ENCODE peak calls at places on chromosomes 12 and 14, in four cellular contexts. E is uterus, G is testis, D is heart left ventricle. Q is an unnamed sample. For H3K36me3, the result is how much of the 10 kb centered on the place peaks cover.

GRCh38 chr14:66610154-66610563 is 102.2 kb downstream of the GPHN start:
- DNase-seq in E (no peak), D (no peak), G (no peak), Q (no peak)

GRCh38 chr14:24426150-24426911 is 3.1 kb downstream of the CBLN3 start:
- DNase-seq in G (no peak), D (no peak), E (no peak), Q (no peak)

GRCh38 chr14:50040905-50041465 is 75.4 kb downstream of the VCPKMT start:
- DNase-seq in D (no peak), E (no peak), G (no peak), Q (no peak)

GRCh38 chr14:100303925-100304324 is 2.3 kb downstream of the SLC25A29 start:
- DNase-seq in E (no peak), G (no peak), D (no peak), Q (no peak)

GRCh38 chr12:94092516-94093241 is 55.7 kb upstream of the PLXNC1 start:
- DNase-seq in G (no peak), E (peak), D (no peak), Q (no peak)

GRCh38 chr14:28867571-28867970 is 101.0 kb downstream of the FOXG1 start:
- DNase-seq in D (no peak), E (no peak), G (no peak), Q (no peak)

GRCh38 chr12:106760184-106760531 is 14.3 kb upstream of the RIC8B start:
- DNase-seq in D (no peak), G (no peak), E (no peak), Q (no peak)

GRCh38 chr14:61866932-61867920 is 105.0 kb downstream of the SNAPC1 start:
- DNase-seq in G (no peak), D (no peak), E (no peak), Q (no peak)

GRCh38 chr12:93670104-93670503 is 7.1 kb upstream of the CRADD start:
- DNase-seq in G (no peak), E (no peak), D (no peak), Q (no peak)

GRCh38 chr14:95313707-95314106 is 6.0 kb downstream of the CLMN start:
- DNase-seq in D (peak), E (peak), G (peak), Q (peak)

GRCh38 chr12:109775172-109775881 is 57.9 kb downstream of the TRPV4 start:
- DNase-seq in E (peak), D (peak), G (peak), Q (peak)

GRCh38 chr14:40983604-40984003 is 623.1 kb upstream of the LRFN5 start:
- DNase-seq in G (no peak), E (no peak), D (no peak), Q (no peak)

GRCh38 chr12:57461904-57462306 is 2.3 kb downstream of the GLI1 start:
- DNase-seq in D (peak), G (no peak), E (no peak), Q (peak)

GRCh38 chr14:32319368-32320049 is 9.6 kb upstream of the AKAP6 start:
- DNase-seq in D (no peak), E (no peak), G (no peak), Q (no peak)

GRCh38 chr12:21797539-21797938 is 23.0 kb upstream of the KCNJ8 start:
- DNase-seq in D (no peak), E (no peak), G (no peak), Q (no peak)

GRCh38 chr12:117377758-117378157 is 16.3 kb upstream of the NOS1 start:
- DNase-seq in E (no peak), G (peak), D (no peak), Q (no peak)

GRCh38 chr12:115233891-115234543 is 550.0 kb upstream of the TBX3 start:
- DNase-seq in G (no peak), E (no peak), D (no peak), Q (no peak)

GRCh38 chr12:92003701-92004100 is 141.9 kb downstream of the BTG1 start:
- DNase-seq in G (no peak), D (no peak), E (no peak), Q (no peak)

GRCh38 chr12:49626169-49626835 is 2.9 kb downstream of the PRPF40B start:
- DNase-seq in G (no peak), D (no peak), E (no peak), Q (no peak)

GRCh38 chr14:83638725-83639124 is 1891.2 kb upstream of the FLRT2 start:
- DNase-seq in G (no peak), E (no peak), D (no peak), Q (no peak)

GRCh38 chr12:15939111-15939510 is 28.0 kb downstream of the DERA start:
- DNase-seq in G (no peak), E (no peak), D (no peak), Q (no peak)

GRCh38 chr12:12870454-12870853 is 20.9 kb upstream of the GPRC5A start:
- DNase-seq in D (no peak), G (no peak), E (no peak), Q (no peak)

GRCh38 chr12:42904683-42905418 is 315.3 kb upstream of the PRICKLE1 start:
- DNase-seq in D (no peak), G (no peak), E (no peak), Q (no peak)

GRCh38 chr12:109523071-109523470 is 45.6 kb downstream of the UBE3B start:
- DNase-seq in G (no peak), D (peak), E (no peak), Q (no peak)

GRCh38 chr12:9760699-9761406 is at the start of gene CD69:
- DNase-seq in G (peak), E (no peak), D (no peak), Q (no peak)

GRCh38 chr12:130689408-130690405 is 26.4 kb downstream of the RIMBP2 start:
- DNase-seq in E (no peak), G (no peak), D (no peak), Q (no peak)

GRCh38 chr12:19646599-19646998 is 207.3 kb downstream of the AEBP2 start:
- DNase-seq in D (no peak), E (no peak), G (no peak), Q (no peak)

GRCh38 chr14:63134801-63135200 is 69.4 kb upstream of the RHOJ start:
- DNase-seq in D (no peak), G (no peak), E (no peak), Q (no peak)

GRCh38 chr12:8033153-8034044 is 883 bp downstream of the FOXJ2 start:
- DNase-seq in G (peak), D (peak), E (peak), Q (peak)

GRCh38 chr14:92792885-92793284 is 1.2 kb upstream of the GOLGA5 start:
- DNase-seq in E (no peak), D (no peak), G (no peak), Q (no peak)

GRCh38 chr12:102527256-102527720 is 46.9 kb upstream of the IGF1 start:
- DNase-seq in E (no peak), G (no peak), D (no peak), Q (no peak)

GRCh38 chr12:117441751-117442150 is 80.3 kb upstream of the NOS1 start:
- DNase-seq in G (no peak), D (peak), E (no peak), Q (no peak)

GRCh38 chr12:112153181-112153899 is 28.0 kb downstream of the TRAFD1 start:
- DNase-seq in D (no peak), E (no peak), G (no peak), Q (no peak)
- H3K36me3 ChIP-seq in D (half or more), E (under half), G (under half), Q (under half)

GRCh38 chr14:89366580-89367448 is 50.2 kb downstream of the FOXN3 start:
- DNase-seq in E (peak), G (peak), D (no peak), Q (no peak)
- TF ChIP-seq POLR2A in E (no peak), G (no peak), D (no peak), Q (peak)

GRCh38 chr14:94054401-94054800 is 26.6 kb downstream of the DDX24 start:
- DNase-seq in E (no peak), G (peak), D (no peak), Q (no peak)

GRCh38 chr14:94058128-94058673 is 22.8 kb downstream of the DDX24 start:
- DNase-seq in D (no peak), G (no peak), E (no peak), Q (no peak)

GRCh38 chr14:94054936-94055335 is 26.1 kb downstream of the DDX24 start:
- DNase-seq in E (no peak), D (no peak), G (peak), Q (no peak)

GRCh38 chr14:94058674-94059138 is 22.3 kb downstream of the DDX24 start:
- DNase-seq in D (no peak), E (no peak), G (peak), Q (no peak)

DNA sequence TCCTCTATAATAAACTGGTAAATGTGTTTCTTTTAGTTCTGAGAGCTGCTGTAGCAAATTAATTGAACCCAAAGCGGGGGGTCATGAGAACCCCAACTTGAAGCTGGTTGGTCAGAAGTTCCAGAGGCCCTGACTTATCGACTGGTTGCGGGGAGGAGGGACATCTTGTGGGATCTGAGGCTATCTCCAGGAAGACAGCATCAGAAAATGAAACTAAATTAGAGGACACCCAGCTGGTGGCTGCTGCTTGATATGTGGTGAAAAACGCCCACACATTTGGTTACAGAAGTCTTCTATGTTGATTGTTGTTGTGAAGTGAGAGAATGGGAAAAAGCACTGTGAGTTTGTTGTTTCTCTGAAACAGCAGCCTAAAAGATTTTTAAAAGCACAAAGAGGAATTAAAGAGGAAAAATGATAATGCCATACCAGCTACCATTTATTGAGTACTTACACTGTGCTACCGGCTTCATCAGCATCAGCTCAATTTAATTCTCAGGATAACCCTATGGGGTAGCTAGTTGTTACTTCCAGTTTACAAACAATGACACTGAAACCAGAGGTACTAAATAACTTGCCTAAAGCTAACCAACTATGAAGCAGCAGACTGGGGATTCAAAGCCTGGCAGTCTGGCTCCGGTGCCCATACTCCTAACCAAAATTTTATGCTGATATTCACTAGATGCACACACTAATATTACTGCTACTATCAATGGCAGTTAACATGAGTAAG is 24.3 kb downstream of the DDX24 start:
- DNase-seq in D (no peak), G (peak), E (no peak), Q (no peak)
- H3K36me3 ChIP-seq in D (half or more), G (under half), E (under half), Q (half or more)

GRCh38 chr12:122870867-122871664 is 24.9 kb downstream of the VPS37B start:
- DNase-seq in E (peak), D (no peak), G (peak), Q (peak)
- TF ChIP-seq POLR2A in E (no peak), D (no peak), G (no peak), Q (no peak)

GRCh38 chr14:90019824-90020523 is 41.8 kb upstream of the KCNK13 start:
- DNase-seq in G (no peak), E (no peak), D (no peak), Q (no peak)
- H3K36me3 ChIP-seq in G (under half), E (under half), D (under half), Q (under half)

DNA sequence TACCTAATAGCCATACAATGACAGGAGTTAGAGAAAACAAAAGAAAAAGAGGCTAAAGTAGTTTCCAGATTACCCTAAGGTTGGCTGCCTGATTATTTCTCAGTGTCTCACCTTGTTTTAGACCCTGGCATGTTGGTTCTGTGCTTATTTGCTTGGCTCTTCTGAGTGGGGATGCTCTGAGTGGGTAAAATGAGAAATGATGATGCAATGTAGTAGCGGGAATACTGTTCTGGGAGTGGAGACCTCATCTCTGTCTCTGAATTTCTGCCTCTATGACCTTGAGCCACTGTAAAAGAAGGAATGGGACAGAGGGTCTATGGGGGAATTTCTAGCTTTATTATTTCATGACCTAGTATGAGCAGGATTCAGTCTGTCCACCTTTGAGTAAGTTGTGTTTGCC is 427.8 kb upstream of the STXBP6 start:
- DNase-seq in D (no peak), G (no peak), E (no peak), Q (no peak)
- TF ChIP-seq POLR2A in D (no peak), G (no peak), E (no peak), Q (no peak)

DNA sequence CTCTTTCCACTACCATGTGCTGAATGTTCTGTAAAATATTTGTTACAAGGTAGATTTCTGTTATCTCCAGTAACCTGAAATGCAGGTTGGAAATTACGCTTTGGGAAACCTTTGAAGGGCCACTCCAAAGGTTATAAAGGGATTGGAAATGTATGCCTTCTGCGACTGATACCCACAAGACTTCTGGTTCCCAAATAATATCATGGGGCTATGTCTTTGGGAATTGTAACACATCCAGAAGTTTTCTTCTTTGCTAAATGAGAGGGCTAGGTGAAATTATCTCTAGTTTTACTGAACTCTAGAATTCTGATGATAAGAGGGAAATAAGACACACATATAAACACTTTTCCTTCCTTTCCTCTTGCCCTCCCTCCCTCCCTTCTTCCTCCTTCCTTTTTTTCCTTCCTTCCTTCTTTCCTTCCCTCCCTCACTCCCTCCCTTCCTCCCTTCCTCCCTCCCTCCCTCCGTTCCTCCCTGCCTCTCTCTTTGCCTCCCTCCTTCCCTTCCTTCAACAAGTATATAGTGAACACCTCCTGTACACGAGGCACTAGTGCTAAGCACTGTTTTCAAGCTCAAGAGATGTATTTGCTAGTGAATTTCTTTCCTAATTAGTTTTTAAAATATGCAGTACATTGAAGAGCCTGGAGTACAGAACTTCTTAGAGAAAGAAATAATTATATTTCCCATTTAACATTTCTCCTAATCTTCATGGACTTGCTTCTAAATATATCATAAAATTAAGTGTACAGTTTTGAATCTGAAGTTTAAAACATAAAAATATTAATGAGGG is 10.1 kb downstream of the HMGA2 start:
- DNase-seq in E (no peak), D (no peak), G (no peak), Q (no peak)
- H3K36me3 ChIP-seq in E (under half), D (under half), G (under half), Q (under half)

Q was measured in Peyer's patch.